ENCODE peak calls at places on chromosomes 5 and 9, in ten cellular contexts. H, N, U, K, Z, A, S, C, D and M are unnamed samples.

GRCh38 chr5:139014726-139015125 is 139.6 kb upstream of the LRRTM2 start:
- DNase-seq in Z (peak), D (no peak), A (peak), K (no peak), S (no peak), C (peak), N (peak), U (no peak), H (peak), M (peak)

GRCh38 chr9:124137009-124137943 is 120.5 kb upstream of the NEK6 start:
- DNase-seq in S (no peak), D (no peak), Z (no peak), N (no peak), U (no peak), C (peak), A (no peak), K (no peak), H (no peak), M (no peak)

GRCh38 chr5:320524-321232 is 836 bp upstream of the AHRR start:
- DNase-seq in S (peak), N (no peak), C (no peak), D (no peak), A (no peak), K (peak), Z (no peak), H (no peak), U (no peak), M (no peak)

GRCh38 chr5:4250254-4250653 is 654.6 kb downstream of the IRX1 start:
- DNase-seq in K (no peak), Z (no peak), H (no peak), U (no peak), C (no peak), S (no peak), D (no peak), N (no peak), A (no peak), M (no peak)

GRCh38 chr9:98094316-98094715 is 24.7 kb downstream of the TRIM14 start:
- DNase-seq in S (no peak), A (no peak), Z (no peak), D (no peak), K (no peak), U (no peak), N (no peak), C (no peak), H (no peak), M (no peak)

GRCh38 chr5:160188968-160189319 is 40.4 kb upstream of the FABP6 start:
- DNase-seq in K (no peak), S (no peak), C (no peak), Z (no peak), U (no peak), A (no peak), D (no peak), H (no peak), N (no peak), M (no peak)

GRCh38 chr9:21695874-21696341 is 106.5 kb upstream of the MTAP start:
- DNase-seq in N (no peak), C (no peak), U (no peak), K (no peak), H (no peak), D (no peak), S (no peak), A (no peak), Z (no peak), M (no peak)

GRCh38 chr5:144002866-144003265 is 167.6 kb downstream of the YIPF5 start:
- DNase-seq in C (no peak), D (no peak), N (no peak), H (no peak), A (no peak), K (no peak), S (no peak), Z (no peak), U (no peak), M (peak)

GRCh38 chr9:79781263-79781662 is 209.5 kb downstream of the TLE4 start:
- DNase-seq in D (no peak), C (no peak), U (no peak), Z (no peak), A (no peak), N (no peak), H (no peak), S (no peak), K (no peak), M (no peak)

GRCh38 chr9:126999315-127000068 is 84.9 kb downstream of the RALGPS1 start:
- DNase-seq in Z (no peak), A (no peak), K (no peak), D (no peak), S (no peak), U (no peak), C (no peak), H (no peak), N (no peak), M (no peak)

GRCh38 chr5:150649108-150649827 is 8.8 kb downstream of the SYNPO start:
- DNase-seq in N (no peak), D (peak), U (no peak), A (no peak), C (no peak), K (peak), S (no peak), H (no peak), Z (no peak), M (no peak)

GRCh38 chr5:80756292-80756691 is 101.5 kb upstream of the DHFR start:
- DNase-seq in N (no peak), A (no peak), C (no peak), U (no peak), K (no peak), Z (no peak), S (no peak), D (no peak), H (no peak), M (no peak)

GRCh38 chr5:136089804-136090203 is 42.8 kb upstream of the SMAD5 start:
- DNase-seq in Z (no peak), H (peak), N (no peak), K (peak), S (no peak), U (peak), D (no peak), A (no peak), C (no peak), M (no peak)

DNA sequence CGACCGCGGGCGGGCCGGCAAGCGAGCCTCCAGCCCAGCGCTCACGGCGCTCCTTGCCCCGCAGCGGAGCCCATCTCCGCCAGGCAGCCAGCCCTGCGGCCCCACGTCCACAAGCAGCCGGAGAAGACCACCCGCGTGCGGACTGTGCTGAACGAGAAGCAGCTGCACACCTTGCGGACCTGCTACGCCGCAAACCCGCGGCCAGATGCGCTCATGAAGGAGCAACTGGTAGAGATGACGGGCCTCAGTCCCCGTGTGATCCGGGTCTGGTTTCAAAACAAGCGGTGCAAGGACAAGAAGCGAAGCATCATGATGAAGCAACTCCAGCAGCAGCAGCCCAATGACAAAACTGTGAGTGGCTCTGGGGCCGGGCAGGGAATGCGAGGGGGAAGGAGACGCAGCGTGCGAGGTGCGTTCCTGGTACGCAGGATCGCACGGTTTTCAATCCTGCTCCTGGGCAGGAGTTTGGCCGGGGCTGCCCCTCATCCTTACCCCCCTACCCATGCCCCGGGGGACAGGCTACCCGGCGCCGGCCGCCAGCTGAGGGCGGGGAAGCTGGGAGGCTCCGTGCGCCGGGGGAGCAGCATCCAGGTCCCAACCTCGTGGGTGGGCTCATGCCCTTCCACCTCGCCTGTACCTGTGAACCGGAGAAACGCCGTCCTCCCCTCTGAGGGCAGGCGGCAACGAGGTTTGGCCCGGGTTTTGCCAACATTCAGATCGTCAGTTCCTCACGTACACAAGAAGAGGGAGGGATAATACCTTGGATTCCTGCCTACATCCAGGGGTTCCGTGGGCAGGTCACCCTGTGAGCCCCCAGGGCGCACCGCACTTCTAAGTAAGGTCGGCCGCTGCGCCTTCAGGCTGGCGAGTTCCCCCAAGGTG is 6.6 kb downstream of the ISL1 start:
- DNase-seq in N (no peak), K (no peak), U (no peak), C (no peak), Z (no peak), S (peak), H (no peak), A (no peak), D (no peak), M (peak)
- H3K4me3 ChIP-seq in N (no peak), K (peak), U (peak), C (no peak), Z (no peak), S (peak), H (no peak), A (no peak), D (peak), M (peak)

GRCh38 chr9:114155967-114156294 is 594 bp downstream of the COL27A1 start:
- DNase-seq in D (no peak), U (no peak), A (no peak), K (no peak), Z (no peak), S (peak), C (no peak), H (no peak), N (no peak), M (no peak)

GRCh38 chr9:114156311-114156657 is 947 bp downstream of the COL27A1 start:
- DNase-seq in K (no peak), N (no peak), C (no peak), D (no peak), U (no peak), H (no peak), Z (no peak), S (peak), A (no peak), M (no peak)

GRCh38 chr9:114157516-114158176 is 2.3 kb downstream of the COL27A1 start:
- DNase-seq in H (peak), S (no peak), U (no peak), K (no peak), Z (no peak), N (no peak), A (peak), D (no peak), C (peak), M (no peak)

GRCh38 chr9:114155263-114155966 is at the start of gene COL27A1:
- DNase-seq in S (peak), Z (peak), D (peak), U (peak), H (peak), A (peak), C (peak), N (no peak), K (peak), M (peak)

DNA sequence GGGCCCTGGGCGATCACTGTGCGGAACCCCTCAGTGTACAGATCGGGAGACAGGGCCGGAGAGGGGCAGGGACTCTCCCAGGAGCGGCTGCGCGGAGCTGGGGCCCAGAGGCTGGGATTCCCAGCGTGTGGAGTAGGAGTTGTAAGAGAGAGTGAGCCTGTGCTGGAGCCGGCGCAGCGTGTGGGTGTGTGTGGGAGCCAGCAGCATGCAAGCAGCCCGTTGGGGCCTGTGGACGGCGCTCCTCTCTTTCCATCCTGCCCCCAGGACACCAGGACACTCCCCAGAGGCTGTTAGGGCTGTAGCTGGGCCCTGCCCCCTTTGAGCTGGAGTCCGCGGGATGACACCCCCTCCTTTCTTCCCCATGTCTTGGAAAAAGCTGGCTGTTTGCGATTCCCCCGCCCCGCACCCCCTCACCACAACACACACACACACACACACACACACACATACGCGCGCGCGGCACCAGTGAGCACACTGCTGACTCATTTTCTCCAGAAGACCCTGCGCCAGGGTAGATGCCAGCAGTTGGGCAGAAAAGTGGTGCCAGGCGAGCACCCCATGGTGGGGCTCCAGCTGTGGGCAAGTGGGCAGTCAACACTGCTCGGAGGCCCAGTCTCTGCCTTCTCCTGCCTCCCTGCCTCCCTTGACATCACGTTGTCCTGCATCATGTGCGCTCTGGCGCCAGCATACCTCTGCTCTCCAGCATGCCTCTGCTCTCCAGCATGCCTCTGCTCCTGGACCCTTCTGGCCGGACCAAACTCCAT is 1.5 kb downstream of the COL27A1 start:
- DNase-seq in K (peak), U (peak), C (peak), A (peak), S (peak), Z (peak), D (peak), N (peak), H (peak), M (peak)
- TF ChIP-seq CTCF in K (no peak), U (no peak), C (peak), A (peak), S (peak), Z (no peak), D (no peak), N (no peak), H (no peak), M (peak)

GRCh38 chr9:91428431-91428830 is 4.8 kb upstream of the NFIL3 start:
- DNase-seq in Z (no peak), A (no peak), K (no peak), H (no peak), C (peak), S (no peak), D (no peak), N (no peak), U (no peak), M (peak)

GRCh38 chr9:91427873-91428272 is 4.2 kb upstream of the NFIL3 start:
- DNase-seq in D (no peak), C (peak), N (no peak), U (no peak), S (no peak), K (no peak), Z (no peak), H (peak), A (peak), M (no peak)

GRCh38 chr9:91431485-91431884 is 7.9 kb upstream of the NFIL3 start:
- DNase-seq in K (no peak), Z (no peak), C (no peak), N (no peak), H (no peak), A (no peak), U (no peak), S (no peak), D (no peak), M (no peak)

GRCh38 chr9:91429501-91429900 is 5.9 kb upstream of the NFIL3 start:
- DNase-seq in S (no peak), D (no peak), Z (no peak), H (no peak), K (no peak), C (no peak), A (no peak), U (no peak), N (no peak), M (no peak)

DNA sequence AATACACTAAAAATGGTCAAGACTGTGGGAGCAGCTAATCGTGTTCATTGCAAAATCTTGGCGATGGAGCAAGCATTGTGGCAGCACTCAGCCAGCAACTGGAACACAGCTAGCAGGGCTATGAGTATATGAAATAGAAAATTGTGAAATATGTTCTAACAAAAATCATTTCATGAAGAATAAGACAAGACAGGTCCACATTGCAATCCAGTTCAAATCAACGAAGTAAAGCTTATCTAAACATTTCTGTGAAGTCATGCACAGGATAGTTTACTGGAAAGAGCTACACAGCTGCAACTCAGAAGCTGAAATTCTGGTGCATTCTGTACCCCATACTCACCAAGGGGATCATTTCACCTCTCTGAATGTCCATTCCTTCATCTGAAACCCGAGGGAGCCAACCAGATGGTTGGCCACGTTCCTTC is 5.3 kb upstream of the NFIL3 start:
- DNase-seq in C (peak), D (no peak), A (no peak), N (no peak), S (no peak), H (no peak), U (no peak), Z (peak), K (no peak), M (peak)
- H3K4me3 ChIP-seq in C (no peak), D (no peak), A (no peak), N (no peak), S (no peak), H (no peak), U (no peak), Z (no peak), K (no peak), M (no peak)

DNA sequence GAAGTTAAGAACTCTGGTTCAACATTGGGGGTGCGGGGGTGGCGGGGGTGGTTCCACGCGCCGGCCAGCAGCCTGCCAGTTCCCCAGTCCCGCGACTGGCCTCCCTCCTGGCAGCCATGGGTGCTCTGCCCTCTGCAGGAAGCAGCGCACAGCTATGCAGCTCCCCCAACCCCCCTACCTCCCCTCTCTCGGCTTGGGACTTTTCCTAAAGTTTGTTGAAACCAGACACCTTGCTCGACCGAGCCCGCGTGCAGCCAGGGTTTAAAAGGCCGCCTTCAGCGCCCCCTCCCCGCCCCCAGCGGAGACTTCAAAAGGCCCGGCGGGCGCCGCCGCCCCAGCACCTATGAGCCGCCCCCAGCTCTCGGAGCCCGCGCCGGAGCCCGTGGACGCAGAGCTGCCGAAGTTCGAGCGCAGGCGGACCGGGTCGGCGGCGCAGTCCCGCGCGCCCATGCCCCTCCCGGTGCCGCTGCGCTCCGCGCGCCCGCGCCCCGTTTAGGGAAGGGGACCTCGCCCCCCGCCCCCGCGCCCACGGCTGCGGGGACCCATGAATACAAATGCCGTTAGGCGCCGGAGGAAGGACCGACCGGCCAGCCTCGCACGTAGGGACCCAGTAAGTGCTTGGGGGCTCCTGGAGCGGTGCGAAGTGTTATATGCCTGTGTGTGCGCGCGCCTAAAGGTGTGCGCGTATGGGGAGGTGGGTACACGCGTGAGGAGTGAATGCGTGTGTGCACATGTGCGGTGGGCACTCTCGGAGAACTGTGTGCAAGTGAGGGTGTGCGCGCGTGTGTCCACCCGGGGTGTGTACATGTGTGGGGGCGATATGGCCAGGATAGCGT is 1.4 kb upstream of the COL27A1 start:
- DNase-seq in Z (no peak), H (peak), S (peak), N (no peak), D (no peak), U (peak), K (no peak), A (no peak), C (no peak), M (no peak)
- TF ChIP-seq CTCF in Z (no peak), H (no peak), S (peak), N (peak), D (peak), U (peak), K (no peak), A (peak), C (peak), M (peak)

DNA sequence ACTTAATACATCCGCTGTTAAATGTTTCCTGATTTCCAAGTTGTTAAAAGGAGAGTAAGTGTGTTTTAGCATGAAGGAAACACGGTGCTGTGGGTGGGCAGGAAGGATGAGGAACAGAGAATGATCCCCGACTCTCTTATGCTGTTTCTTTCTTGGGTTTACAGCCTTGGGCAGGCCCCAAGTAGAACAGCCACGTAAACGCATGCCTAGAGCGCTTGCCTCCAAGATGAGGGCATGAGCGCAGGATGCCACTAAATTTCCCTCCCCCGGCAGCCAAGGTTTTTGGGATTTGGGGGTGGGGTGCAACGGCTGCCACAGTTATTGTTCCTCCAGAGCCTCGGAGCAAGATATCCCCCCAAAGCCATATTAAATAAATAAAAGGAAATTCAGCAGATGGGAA is 10.1 kb upstream of the DELE1 start:
- DNase-seq in A (no peak), K (no peak), D (no peak), C (no peak), N (no peak), Z (no peak), U (no peak), H (no peak), S (peak), M (peak)
- H3K4me3 ChIP-seq in A (no peak), K (peak), D (peak), C (no peak), N (no peak), Z (no peak), U (no peak), H (peak), S (peak), M (peak)

GRCh38 chr9:68927165-68927564 is 86.7 kb downstream of the PRKACG start:
- DNase-seq in K (no peak), S (no peak), Z (no peak), A (no peak), C (no peak), N (no peak), D (no peak), H (no peak), U (no peak), M (no peak)
- TF ChIP-seq CTCF in K (no peak), S (no peak), Z (no peak), A (no peak), C (no peak), N (no peak), D (no peak), H (no peak), U (no peak), M (no peak)

GRCh38 chr9:121105531-121105930 is 30.8 kb downstream of the CNTRL start:
- DNase-seq in D (no peak), A (no peak), Z (no peak), N (no peak), U (no peak), K (no peak), H (no peak), C (no peak), S (no peak), M (no peak)

GRCh38 chr9:121107881-121108280 is 33.1 kb downstream of the CNTRL start:
- DNase-seq in H (no peak), K (no peak), A (no peak), N (no peak), D (no peak), S (no peak), U (no peak), C (no peak), Z (no peak), M (no peak)

GRCh38 chr9:121107041-121107440 is 32.3 kb downstream of the CNTRL start:
- DNase-seq in N (no peak), C (peak), U (no peak), Z (no peak), K (no peak), S (peak), D (no peak), A (no peak), H (no peak), M (no peak)
- H3K4me3 ChIP-seq in N (no peak), C (no peak), U (no peak), Z (no peak), K (no peak), S (no peak), D (no peak), A (no peak), H (no peak), M (no peak)

GRCh38 chr9:109409998-109410397 is 88.1 kb downstream of the PTPN3 start:
- DNase-seq in D (no peak), U (no peak), C (no peak), A (no peak), S (peak), Z (no peak), N (no peak), H (no peak), K (no peak), M (no peak)
- TF ChIP-seq CTCF in D (no peak), U (no peak), C (peak), A (peak), S (peak), Z (no peak), N (no peak), H (no peak), K (no peak), M (no peak)